ENCODE peak calls at places on chromosomes 13 and 19, in six cellular contexts. X is body of pancreas; A is CD4-positive, alpha-beta T cell; K is activated CD8-positive, alpha-beta T cell treated with anti-CD3 and anti-CD28 coated beads for 36 hours; C is psoas muscle; S is AG04450. V is an unnamed sample.

GRCh38 chr19:13902993-13903555 is 2.8 kb downstream of the BRME1 start:
- DNase-seq in X (no peak), C (no peak), A (no peak), S (no peak), K (peak), V (no peak)

GRCh38 chr13:99606322-99607089 is 105.2 kb downstream of the TM9SF2 start:
- DNase-seq in S (peak), X (peak), C (peak), K (peak), A (peak), V (peak)

GRCh38 chr13:64725492-64725891 is 2504.6 kb downstream of the PCDH9 start:
- DNase-seq in K (no peak), S (no peak), A (no peak), C (no peak), X (no peak), V (no peak)

GRCh38 chr13:33207616-33207964 is 78.0 kb downstream of the STARD13 start:
- DNase-seq in X (no peak), S (peak), K (no peak), A (no peak), C (no peak), V (no peak)

GRCh38 chr13:35850569-35850968 is 280.6 kb downstream of the DCLK1 start:
- DNase-seq in X (no peak), S (no peak), K (no peak), A (no peak), C (no peak), V (no peak)

GRCh38 chr13:97221989-97222700 is at the start of gene MBNL2:
- DNase-seq in A (peak), X (peak), S (peak), K (peak), C (peak), V (peak)

GRCh38 chr19:7853760-7854107 is 20.5 kb downstream of the PRR36 start:
- DNase-seq in S (no peak), A (no peak), K (no peak), X (peak), C (no peak), V (no peak)

GRCh38 chr13:34164585-34164984 is 346.6 kb downstream of the RFC3 start:
- DNase-seq in S (no peak), X (no peak), C (no peak), K (no peak), A (no peak), V (no peak)

GRCh38 chr19:827314-827709 is 325 bp upstream of the AZU1 start:
- DNase-seq in K (no peak), X (no peak), S (no peak), A (no peak), C (no peak), V (no peak)

GRCh38 chr13:40789275-40790231 is at the start of gene SLC25A15:
- DNase-seq in K (peak), A (peak), X (peak), C (peak), S (peak), V (peak)

GRCh38 chr13:88288326-88288725 is 617.2 kb downstream of the SLITRK5 start:
- DNase-seq in X (no peak), A (no peak), S (no peak), K (no peak), C (no peak), V (no peak)

GRCh38 chr19:46520616-46521015 is 24.9 kb upstream of the PNMA8B start:
- DNase-seq in A (no peak), S (no peak), C (no peak), X (no peak), K (peak), V (no peak)

GRCh38 chr19:2186071-2186846 is 22.5 kb downstream of the DOT1L start:
- DNase-seq in K (no peak), C (peak), S (peak), X (peak), A (no peak), V (no peak)

GRCh38 chr13:106987435-106987800 is 419.5 kb upstream of the ARGLU1 start:
- DNase-seq in C (no peak), X (no peak), A (no peak), K (no peak), S (no peak), V (no peak)

GRCh38 chr19:15297416-15298224 is 34.7 kb downstream of the BRD4 start:
- DNase-seq in K (peak), S (peak), C (no peak), A (no peak), X (peak), V (no peak)

GRCh38 chr19:4352701-4353121 is 9.3 kb downstream of the MPND start:
- DNase-seq in C (no peak), S (no peak), X (no peak), K (peak), A (peak), V (peak)

GRCh38 chr13:56755181-56755580 is 385.5 kb upstream of the PRR20A start:
- DNase-seq in C (no peak), S (no peak), K (no peak), A (no peak), X (no peak), V (no peak)

GRCh38 chr19:31512403-31512970 is 163.3 kb upstream of the TSHZ3 start:
- DNase-seq in S (no peak), X (no peak), A (no peak), C (no peak), K (no peak), V (no peak)

GRCh38 chr19:31513841-31514240 is 164.6 kb upstream of the TSHZ3 start:
- DNase-seq in C (no peak), A (no peak), X (no peak), K (no peak), S (no peak), V (no peak)

GRCh38 chr19:31511098-31511497 is 161.9 kb upstream of the TSHZ3 start:
- DNase-seq in K (no peak), S (no peak), X (no peak), A (no peak), C (no peak), V (no peak)

GRCh38 chr19:31510635-31511034 is 161.4 kb upstream of the TSHZ3 start:
- DNase-seq in A (no peak), C (no peak), X (no peak), K (no peak), S (no peak), V (no peak)

GRCh38 chr19:31511696-31512095 is 162.5 kb upstream of the TSHZ3 start:
- DNase-seq in C (no peak), S (no peak), A (no peak), X (no peak), K (no peak), V (no peak)
- TF ChIP-seq CTCF in C (no peak), S (no peak), A (no peak), X (no peak), K (no peak), V (no peak)

DNA sequence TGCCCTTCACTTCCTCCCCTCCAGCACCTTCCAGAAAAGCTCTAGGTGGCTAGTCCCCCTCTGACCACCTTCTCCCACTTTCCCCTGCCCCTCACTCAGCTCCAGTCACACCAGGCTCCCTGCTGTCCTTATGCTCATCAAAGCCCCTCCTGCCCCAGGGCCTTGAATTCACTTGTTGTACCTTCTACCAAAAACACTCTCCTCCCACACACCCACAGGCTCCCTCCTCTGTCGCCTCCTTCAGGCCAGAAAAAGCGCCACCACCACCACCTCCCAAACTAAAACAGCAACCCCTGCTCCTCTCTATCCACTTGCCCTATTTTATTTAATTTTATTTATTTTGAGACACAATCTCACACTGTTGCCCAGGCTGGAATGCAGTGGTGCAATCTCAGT is 4.8 kb upstream of the CEACAM16 start:
- DNase-seq in K (peak), S (no peak), X (no peak), A (no peak), C (no peak), V (no peak)
- TF ChIP-seq CTCF in K (peak), S (peak), X (peak), A (peak), C (no peak), V (peak)

GRCh38 chr19:49817964-49818690 is at the start of gene MED25:
- DNase-seq in X (peak), A (peak), S (peak), C (peak), K (peak), V (peak)
- TF ChIP-seq CTCF in X (peak), A (peak), S (peak), C (peak), K (no peak), V (no peak)

DNA sequence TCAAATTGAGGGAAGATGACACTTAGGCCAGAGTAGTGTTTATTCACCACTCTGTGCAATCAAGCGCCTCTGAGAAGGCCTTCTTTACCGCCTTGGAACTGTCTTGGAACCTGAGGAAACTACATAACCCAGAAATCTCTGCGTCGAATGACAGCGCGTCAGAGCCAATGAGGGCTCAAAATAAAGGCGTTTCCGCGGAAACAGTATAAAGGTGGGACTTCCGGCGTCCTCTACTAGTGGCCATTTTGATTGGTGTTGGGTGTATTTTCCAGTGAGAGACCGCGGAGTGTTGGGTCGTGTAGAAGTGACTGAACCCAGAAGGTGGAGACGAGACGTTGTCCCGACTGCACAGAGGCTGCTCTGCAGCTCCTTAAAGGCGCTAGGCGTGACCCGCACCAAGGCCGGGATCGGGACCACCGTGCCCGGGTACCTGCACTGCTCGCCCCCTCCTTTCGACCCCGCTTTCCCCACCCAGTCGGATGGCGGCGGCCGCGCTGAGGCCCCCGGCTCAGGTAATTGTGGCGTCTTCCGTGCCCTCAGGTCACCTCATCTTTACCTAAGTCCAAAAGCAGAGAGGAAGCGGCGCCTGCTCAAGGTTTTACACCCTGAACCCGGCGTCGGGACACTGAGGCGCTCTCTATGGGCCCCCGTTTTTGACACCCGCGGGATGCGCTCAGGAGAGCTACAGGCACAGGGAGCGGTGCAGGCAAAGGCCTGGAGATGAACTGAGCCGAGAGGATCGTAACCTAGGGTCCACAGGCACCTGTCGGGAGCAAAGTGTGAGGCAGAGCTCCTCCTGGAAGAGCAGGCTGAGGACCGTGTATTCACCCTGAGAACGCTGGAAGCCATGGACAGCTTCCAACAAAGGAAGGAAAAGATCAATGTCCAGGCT is at the start of gene ZNF776:
- DNase-seq in X (peak), A (peak), K (peak), C (peak), S (peak), V (peak)
- TF ChIP-seq CTCF in X (no peak), A (no peak), K (no peak), C (no peak), S (no peak), V (no peak)

V was measured in GM13977.